ENCODE peak calls at places on chromosomes 1 and 21, in six cellular contexts. A is CD8-positive, alpha-beta memory T cell; C is CD8-positive, alpha-beta T cell; H is cardiac muscle cell; I is fibroblast of pulmonary artery; T is HAP-1. F is an unnamed sample.

GRCh38 chr1:237133921-237134320 is 91.9 kb downstream of the RYR2 start:
- DNase-seq in A (no peak), C (no peak), H (no peak), I (no peak), T (no peak), F (no peak)

GRCh38 chr1:156164465-156164831 is 11.1 kb downstream of the SEMA4A start:
- DNase-seq in A (no peak), C (no peak), H (no peak), I (no peak), T (no peak), F (no peak)

GRCh38 chr1:228758451-228758850 is 23.2 kb downstream of the RHOU start:
- DNase-seq in A (no peak), C (no peak), H (no peak), I (no peak), T (no peak), F (no peak)

GRCh38 chr21:38077504-38077903 is 161.2 kb upstream of the KCNJ6 start:
- DNase-seq in A (no peak), C (no peak), H (no peak), I (no peak), T (no peak), F (no peak)

GRCh38 chr1:24693827-24694379 is 50.8 kb downstream of the SRRM1 start:
- DNase-seq in A (no peak), C (no peak), H (no peak), I (no peak), T (no peak), F (no peak)

GRCh38 chr1:170085089-170085488 is 10.6 kb upstream of the KIFAP3 start:
- DNase-seq in A (no peak), C (no peak), H (no peak), I (peak; percentile 11), T (no peak), F (no peak)

GRCh38 chr1:65421341-65422174 is 1.1 kb downstream of the LEPR start:
- DNase-seq in A (no peak), C (no peak), H (no peak), I (peak; percentile 70), T (no peak), F (no peak)

GRCh38 chr1:13730301-13730700 is 30.3 kb downstream of the PRDM2 start:
- DNase-seq in A (no peak), C (no peak), H (no peak), I (no peak), T (no peak), F (no peak)

GRCh38 chr1:36432616-36433015 is 17.6 kb downstream of the OSCP1 start:
- DNase-seq in A (no peak), C (no peak), H (no peak), I (no peak), T (no peak), F (no peak)

GRCh38 chr1:13451399-13451965 is 41.2 kb downstream of the PRAMEF20 start:
- DNase-seq in A (no peak), C (no peak), H (no peak), I (peak; percentile 5), T (no peak), F (no peak)

GRCh38 chr1:37323486-37324377 is 150.6 kb upstream of the ZC3H12A start:
- DNase-seq in A (no peak), C (no peak), H (no peak), I (peak; percentile 25), T (no peak), F (no peak)

GRCh38 chr1:48619529-48619928 is 147.5 kb upstream of the SPATA6 start:
- DNase-seq in A (no peak), C (no peak), H (peak; percentile 71), I (no peak), T (no peak), F (no peak)

GRCh38 chr1:221611930-221612777 is 129.7 kb downstream of the DUSP10 start:
- DNase-seq in A (no peak), C (no peak), H (no peak), I (peak; percentile 91), T (no peak), F (no peak)

GRCh38 chr21:42125571-42126544 is 54.7 kb downstream of the UMODL1 start:
- DNase-seq in A (no peak), C (no peak), H (no peak), I (peak; percentile 43), T (no peak), F (no peak)

GRCh38 chr21:38178653-38179503 is 77.9 kb upstream of the KCNJ15 start:
- DNase-seq in A (no peak), C (no peak), H (no peak), I (no peak), T (no peak), F (no peak)

GRCh38 chr1:198701250-198701649 is 62.4 kb downstream of the PTPRC start:
- DNase-seq in A (no peak), C (no peak), H (no peak), I (no peak), T (peak; percentile 16), F (no peak)

GRCh38 chr1:215544566-215544965 is 22.5 kb upstream of the KCTD3 start:
- DNase-seq in A (no peak), C (no peak), H (no peak), I (no peak), T (no peak), F (no peak)

GRCh38 chr1:110259770-110260169 is 49.7 kb downstream of the KCNC4 start:
- DNase-seq in A (no peak), C (no peak), H (no peak), I (no peak), T (no peak), F (no peak)

GRCh38 chr1:154711416-154711815 is 103.4 kb upstream of the ADAR start:
- DNase-seq in A (no peak), C (no peak), H (no peak), I (no peak), T (no peak), F (no peak)

GRCh38 chr1:33848205-33848604 is 15.7 kb upstream of the HMGB4 start:
- DNase-seq in A (no peak), C (no peak), H (no peak), I (no peak), T (no peak), F (no peak)

GRCh38 chr21:40640427-40640826 is 206.5 kb downstream of the DSCAM start:
- DNase-seq in A (no peak), C (no peak), H (no peak), I (no peak), T (no peak), F (no peak)

GRCh38 chr1:51566260-51566659 is 47.2 kb upstream of the EPS15 start:
- DNase-seq in A (no peak), C (no peak), H (no peak), I (no peak), T (no peak), F (no peak)

GRCh38 chr1:107649023-107649422 is 316.0 kb downstream of the VAV3 start:
- DNase-seq in A (no peak), C (no peak), H (no peak), I (no peak), T (no peak), F (no peak)

GRCh38 chr1:174152424-174152823 is 6.9 kb upstream of the RABGAP1L start:
- DNase-seq in A (no peak), C (no peak), H (no peak), I (no peak), T (no peak), F (no peak)

DNA sequence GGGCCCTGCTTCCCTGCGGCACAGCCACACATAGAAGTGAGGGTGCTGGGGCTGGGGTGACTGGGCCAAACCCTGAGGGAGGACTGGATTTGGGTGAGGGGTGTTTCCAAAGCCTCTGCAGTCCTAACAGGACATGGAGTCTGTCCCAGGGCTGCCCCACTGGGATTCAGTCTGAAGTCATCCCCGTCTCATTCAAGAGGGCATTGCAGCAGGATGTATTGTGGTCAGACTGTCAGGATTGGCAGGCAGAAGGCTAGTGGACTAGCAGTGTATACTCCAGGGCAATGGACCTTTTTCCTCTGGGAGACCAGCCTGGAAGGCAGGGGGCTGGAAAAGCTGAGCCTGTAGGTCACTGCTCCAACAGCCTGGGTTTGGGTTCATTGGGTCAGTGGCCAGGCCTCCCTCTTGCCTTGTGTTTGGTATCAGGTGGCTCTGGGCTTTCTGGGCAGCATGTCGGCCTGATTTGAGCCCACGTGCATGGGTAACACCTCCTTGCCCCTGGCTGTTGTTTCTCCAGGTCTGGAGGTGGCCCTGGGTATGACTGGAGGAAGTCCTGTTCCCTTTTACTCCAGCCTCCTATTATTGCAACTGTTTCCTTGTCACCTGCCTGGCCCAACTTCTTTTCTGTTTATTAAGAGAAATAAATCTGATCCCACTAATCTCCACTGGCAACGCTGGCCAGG is 41.0 kb upstream of the SYNC start:
- DNase-seq in A (no peak), C (no peak), H (no peak), I (no peak), T (no peak), F (no peak)
- H3K4me3 ChIP-seq in A (no peak overlapping the region), C (no peak overlapping the region), H (no peak overlapping the region), I (no peak overlapping the region), T (peak overlapping the region; percentile 50), F (no peak overlapping the region)

DNA sequence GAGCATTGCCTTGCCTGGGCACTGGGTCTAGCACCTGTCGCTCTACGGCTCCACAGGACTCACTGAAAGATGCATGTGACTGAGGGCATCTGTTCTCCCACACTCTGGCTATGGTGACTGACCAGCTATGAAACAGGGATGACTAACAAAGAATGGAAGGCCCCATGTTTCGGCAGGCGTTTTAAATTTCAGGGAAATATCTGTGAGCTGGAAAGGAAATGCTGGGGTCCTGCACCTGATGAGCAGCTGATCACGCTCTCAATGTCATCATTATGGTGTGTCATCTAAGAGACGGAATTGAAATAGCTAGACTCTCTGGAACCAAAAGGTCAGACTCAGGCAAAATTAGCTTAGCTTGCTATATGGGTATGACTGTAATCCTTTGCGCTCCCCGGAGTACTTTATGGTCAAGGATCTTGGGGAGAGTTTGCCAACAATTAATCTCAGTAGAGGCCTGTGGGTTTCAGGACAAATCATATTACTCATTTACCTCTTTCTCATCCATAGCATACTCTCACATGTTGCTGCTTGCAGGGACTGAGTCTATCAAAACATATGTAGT is 24.5 kb upstream of the PALMD start:
- DNase-seq in A (no peak), C (no peak), H (no peak), I (no peak), T (no peak), F (no peak)
- H3K4me3 ChIP-seq in A (no peak overlapping the region), C (no peak overlapping the region), H (no peak overlapping the region), I (no peak overlapping the region), T (no peak overlapping the region), F (no peak overlapping the region)

GRCh38 chr1:59697138-59697811 is 117.5 kb upstream of the HOOK1 start:
- DNase-seq in A (no peak), C (no peak), H (no peak), I (no peak), T (no peak), F (peak; percentile 23)
- H3K4me3 ChIP-seq in A (no peak overlapping the region), C (peak overlapping the region; percentile 18), H (no peak overlapping the region), I (no peak overlapping the region), T (no peak overlapping the region), F (no peak overlapping the region)

GRCh38 chr1:167515461-167515860 is 2.9 kb downstream of the CD247 start:
- DNase-seq in A (no peak), C (no peak), H (no peak), I (no peak), T (no peak), F (no peak)

GRCh38 chr1:167518331-167518700 is at the start of gene CD247:
- DNase-seq in A (peak; percentile 68), C (peak; percentile 68), H (no peak), I (no peak), T (no peak), F (peak; percentile 88)

GRCh38 chr1:167516404-167517388 is 1.6 kb downstream of the CD247 start:
- DNase-seq in A (no peak), C (no peak), H (no peak), I (no peak), T (no peak), F (peak; percentile 50)

GRCh38 chr1:167515893-167516321 is 2.4 kb downstream of the CD247 start:
- DNase-seq in A (no peak), C (no peak), H (no peak), I (no peak), T (no peak), F (no peak)

GRCh38 chr1:167517535-167518330 is 596 bp downstream of the CD247 start:
- DNase-seq in A (peak; percentile 81), C (peak; percentile 74), H (no peak), I (no peak), T (no peak), F (peak; percentile 94)
- H3K4me3 ChIP-seq in A (peak overlapping the region; percentile 97), C (peak overlapping the region; percentile 98), H (no peak overlapping the region), I (no peak overlapping the region), T (no peak overlapping the region), F (peak overlapping the region; percentile 82)